ENCODE peak calls at places on chromosomes 11 and 22, in four cellular contexts. Y, N, G and F are unnamed samples.

GRCh38 chr22:45577746-45578523 is 75.3 kb downstream of the FBLN1 start:
- DNase-seq in Y (peak), N (peak), G (peak), F (peak)

GRCh38 chr11:67303132-67303988 is at the start of gene SSH3:
- DNase-seq in Y (no peak), N (peak), G (peak), F (peak)

GRCh38 chr11:101582242-101583052 is 1.4 kb downstream of the TRPC6 start:
- DNase-seq in Y (no peak), N (no peak), G (peak), F (no peak)

GRCh38 chr11:21567628-21568290 is 625.1 kb upstream of the ANO5 start:
- DNase-seq in Y (no peak), N (no peak), G (no peak), F (no peak)

GRCh38 chr11:85705805-85706204 is 19.8 kb upstream of the CCDC89 start:
- DNase-seq in Y (no peak), N (no peak), G (no peak), F (no peak)

GRCh38 chr11:13465909-13466371 is 2.9 kb upstream of the BTBD10 start:
- DNase-seq in Y (no peak), N (peak), G (peak), F (peak)

GRCh38 chr11:971092-971690 is 45.5 kb downstream of the AP2A2 start:
- DNase-seq in Y (no peak), N (peak), G (no peak), F (no peak)

GRCh38 chr22:31681625-31682345 is 19.8 kb upstream of the PISD start:
- DNase-seq in Y (no peak), N (no peak), G (no peak), F (no peak)

GRCh38 chr11:66854729-66855211 is 2.1 kb upstream of the LRFN4 start:
- DNase-seq in Y (no peak), N (no peak), G (no peak), F (no peak)

GRCh38 chr22:46079861-46080821 is 70.2 kb upstream of the PPARA start:
- DNase-seq in Y (no peak), N (peak), G (no peak), F (peak)

GRCh38 chr11:61297741-61298140 is 2.6 kb upstream of the VWCE start:
- DNase-seq in Y (peak), N (peak), G (no peak), F (peak)

GRCh38 chr22:18031670-18032454 is 7.5 kb upstream of the MICAL3 start:
- DNase-seq in Y (no peak), N (no peak), G (no peak), F (no peak)

GRCh38 chr11:27735281-27735680 is 35.0 kb upstream of the BDNF start:
- DNase-seq in Y (no peak), N (no peak), G (no peak), F (no peak)